ENCODE peak calls at places on chromosomes 5 and 9, in six cellular contexts. One of them, this sample, is unnamed.

GRCh38 chr5:139651863-139652787 is 4.0 kb downstream of the CXXC5 start:
- DNase-seq in lower lobe of right lung: peak; percentile 84
- DNase-seq in IMR-90: peak; percentile 94
- DNase-seq in OCI-LY7: peak; percentile 87
- DNase-seq in endodermal cell: peak; percentile 93
- DNase-seq in cardiac muscle cell: peak; percentile 67
- DNase-seq in this sample: peak; percentile 94

GRCh38 chr5:40797273-40798011 is 732 bp downstream of the PRKAA1 start:
- DNase-seq in lower lobe of right lung: peak; percentile 85
- DNase-seq in IMR-90: peak; percentile 58
- DNase-seq in OCI-LY7: peak; percentile 75
- DNase-seq in endodermal cell: peak; percentile 91
- DNase-seq in cardiac muscle cell: peak; percentile 77
- DNase-seq in this sample: peak; percentile 82

GRCh38 chr9:86487222-86487841 is 133.1 kb upstream of the TUT7 start:
- DNase-seq in lower lobe of right lung: no peak
- DNase-seq in IMR-90: peak; percentile 76
- DNase-seq in OCI-LY7: peak; percentile 43
- DNase-seq in endodermal cell: no peak
- DNase-seq in cardiac muscle cell: peak; percentile 60
- DNase-seq in this sample: no peak

GRCh38 chr5:53123702-53124101 is 14.1 kb upstream of the MOCS2 start:
- DNase-seq in lower lobe of right lung: no peak
- DNase-seq in IMR-90: peak; percentile 40
- DNase-seq in OCI-LY7: no peak
- DNase-seq in endodermal cell: no peak
- DNase-seq in cardiac muscle cell: no peak
- DNase-seq in this sample: no peak

GRCh38 chr5:69484891-69485290 is 7.7 kb upstream of the OCLN start:
- DNase-seq in lower lobe of right lung: no peak
- DNase-seq in IMR-90: peak; percentile 29
- DNase-seq in OCI-LY7: no peak
- DNase-seq in endodermal cell: peak; percentile 38
- DNase-seq in cardiac muscle cell: no peak
- DNase-seq in this sample: no peak

GRCh38 chr5:98940586-98940985 is 11.8 kb upstream of the CHD1 start:
- DNase-seq in lower lobe of right lung: no peak
- DNase-seq in IMR-90: peak; percentile 10
- DNase-seq in OCI-LY7: no peak
- DNase-seq in endodermal cell: no peak
- DNase-seq in cardiac muscle cell: no peak
- DNase-seq in this sample: no peak

GRCh38 chr9:85536076-85536475 is 205.7 kb downstream of the AGTPBP1 start:
- DNase-seq in lower lobe of right lung: peak; percentile 62
- DNase-seq in IMR-90: peak; percentile 60
- DNase-seq in OCI-LY7: no peak
- DNase-seq in endodermal cell: no peak
- DNase-seq in cardiac muscle cell: no peak
- DNase-seq in this sample: no peak

GRCh38 chr9:127950513-127951210 is 13.0 kb upstream of the DPM2 start:
- DNase-seq in lower lobe of right lung: no peak
- DNase-seq in IMR-90: no peak
- DNase-seq in OCI-LY7: no peak
- DNase-seq in endodermal cell: no peak
- DNase-seq in cardiac muscle cell: no peak
- DNase-seq in this sample: no peak

GRCh38 chr5:173758675-173759074 is 129.5 kb upstream of the CPEB4 start:
- DNase-seq in lower lobe of right lung: no peak
- DNase-seq in IMR-90: no peak
- DNase-seq in OCI-LY7: no peak
- DNase-seq in endodermal cell: no peak
- DNase-seq in cardiac muscle cell: no peak
- DNase-seq in this sample: no peak

GRCh38 chr5:179127136-179128040 is 67.2 kb downstream of the ZNF354C start:
- DNase-seq in lower lobe of right lung: peak; percentile 35
- DNase-seq in IMR-90: no peak
- DNase-seq in OCI-LY7: no peak
- DNase-seq in endodermal cell: peak; percentile 23
- DNase-seq in cardiac muscle cell: no peak
- DNase-seq in this sample: peak; percentile 62

GRCh38 chr5:143235423-143235822 is 168.1 kb downstream of the NR3C1 start:
- DNase-seq in lower lobe of right lung: no peak
- DNase-seq in IMR-90: peak; percentile 91
- DNase-seq in OCI-LY7: no peak
- DNase-seq in endodermal cell: no peak
- DNase-seq in cardiac muscle cell: no peak
- DNase-seq in this sample: no peak

GRCh38 chr9:105114956-105115728 is 129.3 kb upstream of the SLC44A1 start:
- DNase-seq in lower lobe of right lung: peak; percentile 72
- DNase-seq in IMR-90: peak; percentile 33
- DNase-seq in OCI-LY7: peak; percentile 47
- DNase-seq in endodermal cell: no peak
- DNase-seq in cardiac muscle cell: no peak
- DNase-seq in this sample: peak; percentile 82

GRCh38 chr9:122084276-122084675 is 8.8 kb downstream of the TTLL11 start:
- DNase-seq in lower lobe of right lung: no peak
- DNase-seq in IMR-90: no peak
- DNase-seq in OCI-LY7: no peak
- DNase-seq in endodermal cell: no peak
- DNase-seq in cardiac muscle cell: no peak
- DNase-seq in this sample: no peak

GRCh38 chr9:122087406-122088200 is 5.5 kb downstream of the TTLL11 start:
- DNase-seq in lower lobe of right lung: no peak
- DNase-seq in IMR-90: peak; percentile 75
- DNase-seq in OCI-LY7: no peak
- DNase-seq in endodermal cell: no peak
- DNase-seq in cardiac muscle cell: no peak
- DNase-seq in this sample: peak; percentile 71

GRCh38 chr9:122088880-122089567 is 4.1 kb downstream of the TTLL11 start:
- DNase-seq in lower lobe of right lung: no peak
- DNase-seq in IMR-90: no peak
- DNase-seq in OCI-LY7: no peak
- DNase-seq in endodermal cell: no peak
- DNase-seq in cardiac muscle cell: no peak
- DNase-seq in this sample: no peak

GRCh38 chr9:122086873-122087272 is 6.2 kb downstream of the TTLL11 start:
- DNase-seq in lower lobe of right lung: no peak
- DNase-seq in IMR-90: no peak
- DNase-seq in OCI-LY7: no peak
- DNase-seq in endodermal cell: no peak
- DNase-seq in cardiac muscle cell: no peak
- DNase-seq in this sample: no peak

DNA sequence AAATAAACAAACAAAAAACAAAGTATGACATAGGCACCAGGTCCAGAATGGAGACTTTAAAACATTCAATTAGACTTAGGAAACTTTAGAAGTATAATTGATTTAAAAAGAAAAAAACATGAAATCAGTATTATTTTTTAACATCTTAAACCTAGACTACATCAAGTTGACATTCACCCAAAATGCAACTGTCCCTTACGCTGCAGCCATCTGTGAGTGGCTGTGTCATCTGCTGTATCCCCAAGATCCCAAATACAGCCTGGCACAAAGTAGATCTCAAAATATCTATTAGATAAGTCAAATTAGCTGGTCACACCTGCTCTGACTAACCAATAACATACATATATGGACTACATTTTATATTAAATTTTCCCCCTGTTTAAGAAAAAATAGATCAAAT is 7.8 kb downstream of the TTLL11 start:
- DNase-seq in lower lobe of right lung: no peak
- DNase-seq in IMR-90: no peak
- DNase-seq in OCI-LY7: no peak
- DNase-seq in endodermal cell: no peak
- DNase-seq in cardiac muscle cell: no peak
- DNase-seq in this sample: no peak
- H3K4me3 ChIP-seq in lower lobe of right lung: no peak overlapping the region
- H3K4me3 ChIP-seq in IMR-90: no peak overlapping the region
- H3K4me3 ChIP-seq in OCI-LY7: no peak overlapping the region
- H3K4me3 ChIP-seq in endodermal cell: no peak overlapping the region
- H3K4me3 ChIP-seq in cardiac muscle cell: no peak overlapping the region
- H3K4me3 ChIP-seq in this sample: no peak overlapping the region

GRCh38 chr5:14189680-14190079 is 46.5 kb downstream of the TRIO start:
- DNase-seq in lower lobe of right lung: no peak
- DNase-seq in IMR-90: no peak
- DNase-seq in OCI-LY7: no peak
- DNase-seq in endodermal cell: no peak
- DNase-seq in cardiac muscle cell: no peak
- DNase-seq in this sample: no peak

GRCh38 chr5:14190194-14191164 is 47.3 kb downstream of the TRIO start:
- DNase-seq in lower lobe of right lung: no peak
- DNase-seq in IMR-90: peak; percentile 99
- DNase-seq in OCI-LY7: no peak
- DNase-seq in endodermal cell: no peak
- DNase-seq in cardiac muscle cell: no peak
- DNase-seq in this sample: peak; percentile 82

GRCh38 chr5:14188778-14189177 is 45.6 kb downstream of the TRIO start:
- DNase-seq in lower lobe of right lung: no peak
- DNase-seq in IMR-90: no peak
- DNase-seq in OCI-LY7: no peak
- DNase-seq in endodermal cell: no peak
- DNase-seq in cardiac muscle cell: no peak
- DNase-seq in this sample: no peak

GRCh38 chr5:14193496-14193895 is 50.4 kb downstream of the TRIO start:
- DNase-seq in lower lobe of right lung: no peak
- DNase-seq in IMR-90: no peak
- DNase-seq in OCI-LY7: no peak
- DNase-seq in endodermal cell: no peak
- DNase-seq in cardiac muscle cell: no peak
- DNase-seq in this sample: no peak

GRCh38 chr5:14191325-14191724 is 48.2 kb downstream of the TRIO start:
- DNase-seq in lower lobe of right lung: no peak
- DNase-seq in IMR-90: no peak
- DNase-seq in OCI-LY7: no peak
- DNase-seq in endodermal cell: no peak
- DNase-seq in cardiac muscle cell: no peak
- DNase-seq in this sample: no peak
- H3K4me1 ChIP-seq in lower lobe of right lung: peaks cover 45% of the 10 kb centered on the region
- H3K4me1 ChIP-seq in IMR-90: peaks cover 28% of the 10 kb centered on the region
- H3K4me1 ChIP-seq in OCI-LY7: no peaks in the 10 kb centered on the region
- H3K4me1 ChIP-seq in endodermal cell: no peaks in the 10 kb centered on the region
- H3K4me1 ChIP-seq in cardiac muscle cell: peaks cover 31% of the 10 kb centered on the region
- H3K4me1 ChIP-seq in this sample: no peaks in the 10 kb centered on the region

DNA sequence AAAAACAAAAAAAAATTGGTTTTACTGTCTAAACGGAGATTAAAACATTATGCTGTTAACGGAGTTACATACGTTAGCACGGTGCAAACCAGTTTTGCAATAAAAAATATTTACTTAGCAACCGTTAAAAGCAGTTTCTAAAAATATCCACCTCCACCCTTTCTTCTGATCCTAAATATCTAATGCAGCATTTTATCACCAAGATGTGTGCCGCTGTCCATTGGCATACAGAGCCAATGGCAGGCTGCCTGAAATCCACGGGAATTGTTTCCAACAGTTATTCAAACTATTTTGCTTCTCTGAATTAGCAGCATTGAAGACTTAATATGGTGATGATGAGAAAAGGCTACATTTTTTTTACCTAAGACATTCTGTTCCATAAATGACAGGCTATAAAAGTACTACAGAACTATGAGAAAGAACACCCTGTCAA is 61.6 kb downstream of the CSNK1A1 start:
- DNase-seq in lower lobe of right lung: no peak
- DNase-seq in IMR-90: peak; percentile 43
- DNase-seq in OCI-LY7: no peak
- DNase-seq in endodermal cell: no peak
- DNase-seq in cardiac muscle cell: no peak
- DNase-seq in this sample: peak; percentile 91
- H3K27ac ChIP-seq in lower lobe of right lung: peak overlapping the region; percentile 36
- H3K27ac ChIP-seq in IMR-90: no peak overlapping the region
- H3K27ac ChIP-seq in OCI-LY7: no peak overlapping the region
- H3K27ac ChIP-seq in endodermal cell: no peak overlapping the region
- H3K27ac ChIP-seq in cardiac muscle cell: no peak overlapping the region
- H3K27ac ChIP-seq in this sample: no peak overlapping the region

GRCh38 chr5:116935561-116936162 is 361.0 kb upstream of the SEMA6A start:
- DNase-seq in lower lobe of right lung: no peak
- DNase-seq in IMR-90: no peak
- DNase-seq in OCI-LY7: no peak
- DNase-seq in endodermal cell: no peak
- DNase-seq in cardiac muscle cell: no peak
- DNase-seq in this sample: no peak

GRCh38 chr5:116942622-116943021 is 368.0 kb upstream of the SEMA6A start:
- DNase-seq in lower lobe of right lung: no peak
- DNase-seq in IMR-90: no peak
- DNase-seq in OCI-LY7: no peak
- DNase-seq in endodermal cell: no peak
- DNase-seq in cardiac muscle cell: no peak
- DNase-seq in this sample: no peak

GRCh38 chr5:116939641-116940040 is 365.0 kb upstream of the SEMA6A start:
- DNase-seq in lower lobe of right lung: no peak
- DNase-seq in IMR-90: no peak
- DNase-seq in OCI-LY7: no peak
- DNase-seq in endodermal cell: no peak
- DNase-seq in cardiac muscle cell: peak; percentile 26
- DNase-seq in this sample: no peak

GRCh38 chr5:116944171-116944570 is 369.5 kb upstream of the SEMA6A start:
- DNase-seq in lower lobe of right lung: no peak
- DNase-seq in IMR-90: no peak
- DNase-seq in OCI-LY7: no peak
- DNase-seq in endodermal cell: peak; percentile 75
- DNase-seq in cardiac muscle cell: no peak
- DNase-seq in this sample: no peak

DNA sequence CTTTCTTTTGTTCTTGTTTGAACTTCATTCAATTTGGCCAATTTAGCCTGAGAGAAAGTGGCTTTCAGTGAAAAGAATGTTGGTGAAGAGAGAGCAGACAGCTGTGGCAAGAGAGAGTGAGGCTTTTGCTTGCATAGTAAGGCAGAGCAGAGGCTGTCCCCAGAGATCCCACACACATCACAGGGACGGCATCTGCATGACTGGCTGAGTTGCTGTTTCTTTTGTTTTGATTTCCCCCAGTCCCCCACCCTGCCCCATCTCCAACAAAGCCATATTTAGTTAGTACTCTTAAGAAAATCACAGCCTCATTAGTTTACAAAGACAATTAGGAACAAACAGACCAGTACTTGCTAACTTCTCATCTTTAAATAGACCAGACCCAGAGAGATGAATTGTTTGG is 363.9 kb upstream of the SEMA6A start:
- DNase-seq in lower lobe of right lung: no peak
- DNase-seq in IMR-90: no peak
- DNase-seq in OCI-LY7: no peak
- DNase-seq in endodermal cell: peak; percentile 82
- DNase-seq in cardiac muscle cell: peak; percentile 28
- DNase-seq in this sample: no peak
- H3K4me3 ChIP-seq in lower lobe of right lung: no peak overlapping the region
- H3K4me3 ChIP-seq in IMR-90: no peak overlapping the region
- H3K4me3 ChIP-seq in OCI-LY7: no peak overlapping the region
- H3K4me3 ChIP-seq in endodermal cell: peak overlapping the region; percentile 10
- H3K4me3 ChIP-seq in cardiac muscle cell: no peak overlapping the region
- H3K4me3 ChIP-seq in this sample: no peak overlapping the region

DNA sequence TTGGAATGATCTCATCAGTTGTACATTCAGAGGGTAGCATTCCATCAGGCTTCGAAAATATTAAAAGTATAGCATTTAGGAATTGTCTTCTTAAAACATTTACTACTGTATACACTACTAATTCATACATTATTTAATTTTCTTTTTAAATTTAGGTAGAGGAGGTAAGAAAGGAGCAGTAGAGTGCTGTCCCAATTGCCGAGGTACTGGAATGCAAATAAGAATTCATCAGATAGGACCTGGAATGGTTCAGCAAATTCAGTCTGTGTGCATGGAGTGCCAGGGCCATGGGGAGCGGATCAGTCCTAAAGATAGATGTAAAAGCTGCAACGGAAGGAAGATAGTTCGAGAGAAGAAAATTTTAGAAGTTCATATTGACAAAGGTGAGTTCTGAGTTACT is 5.2 kb downstream of the DNAJA1 start:
- DNase-seq in lower lobe of right lung: no peak
- DNase-seq in IMR-90: no peak
- DNase-seq in OCI-LY7: no peak
- DNase-seq in endodermal cell: no peak
- DNase-seq in cardiac muscle cell: no peak
- DNase-seq in this sample: no peak
- H3K4me1 ChIP-seq in lower lobe of right lung: peaks cover 62% of the 10 kb centered on the region
- H3K4me1 ChIP-seq in IMR-90: peaks cover 2% of the 10 kb centered on the region
- H3K4me1 ChIP-seq in OCI-LY7: peaks cover 31% of the 10 kb centered on the region
- H3K4me1 ChIP-seq in endodermal cell: peaks cover 4% of the 10 kb centered on the region
- H3K4me1 ChIP-seq in cardiac muscle cell: peaks cover 13% of the 10 kb centered on the region
- H3K4me1 ChIP-seq in this sample: no peaks in the 10 kb centered on the region